ENCODE peak calls at places on chromosomes 1 and 21, in eight cellular contexts. M is HCT116, F is GM12878, W is K562, K is SK-N-SH, C is HepG2, I is H1, E is SK-N-MC. D is an unnamed sample.

GRCh38 chr1:109161836-109162606 is 48.1 kb downstream of the ELAPOR1 start:
- DNase-seq in M (no peak), F (peak), W (no peak), K (no peak), C (no peak), I (no peak), E (peak), D (no peak)

GRCh38 chr21:34336756-34337391 is 26.9 kb upstream of the KCNE2 start:
- DNase-seq in M (no peak), F (no peak), W (no peak), K (no peak), C (no peak), I (peak), E (no peak), D (peak)

GRCh38 chr1:170153417-170153816 is 7.7 kb downstream of the NTMT2 start:
- DNase-seq in M (no peak), F (no peak), W (no peak), K (no peak), C (no peak), I (no peak), E (no peak), D (no peak)

GRCh38 chr1:236168716-236169429 is 26.5 kb downstream of the GPR137B start:
- DNase-seq in M (no peak), F (no peak), W (peak), K (no peak), C (peak), I (peak), E (no peak), D (peak)

GRCh38 chr21:45794040-45794439 is 150.5 kb downstream of the PCBP3 start:
- DNase-seq in M (no peak), F (no peak), W (no peak), K (no peak), C (no peak), I (no peak), E (no peak), D (no peak)

GRCh38 chr1:11796036-11796828 is 9.5 kb downstream of the MTHFR start:
- DNase-seq in M (no peak), F (no peak), W (peak), K (no peak), C (no peak), I (no peak), E (no peak), D (peak)

GRCh38 chr1:156935719-156936118 is 15.3 kb downstream of the LRRC71 start:
- DNase-seq in M (no peak), F (no peak), W (no peak), K (no peak), C (no peak), I (no peak), E (no peak), D (no peak)

GRCh38 chr1:240237305-240237721 is 145.6 kb downstream of the FMN2 start:
- DNase-seq in M (no peak), F (no peak), W (no peak), K (peak), C (no peak), I (no peak), E (no peak), D (no peak)

GRCh38 chr1:55131801-55132200 is 83.4 kb downstream of the USP24 start:
- DNase-seq in M (no peak), F (no peak), W (no peak), K (no peak), C (no peak), I (no peak), E (no peak), D (peak)

GRCh38 chr1:48227165-48228013 is 4.9 kb downstream of the SLC5A9 start:
- DNase-seq in M (no peak), F (no peak), W (no peak), K (no peak), C (no peak), I (no peak), E (no peak), D (no peak)

GRCh38 chr1:60703155-60703554 is 379.2 kb upstream of the NFIA start:
- DNase-seq in M (no peak), F (no peak), W (no peak), K (no peak), C (no peak), I (no peak), E (no peak), D (no peak)

GRCh38 chr1:175152006-175152652 is 40.4 kb downstream of the KIAA0040 start:
- DNase-seq in M (peak), F (no peak), W (peak), K (peak), C (peak), I (peak), E (no peak), D (peak)

GRCh38 chr1:34925730-34926129 is 3.7 kb downstream of the DLGAP3 start:
- DNase-seq in M (no peak), F (no peak), W (no peak), K (no peak), C (no peak), I (no peak), E (no peak), D (no peak)

GRCh38 chr1:64601207-64601606 is 131.3 kb downstream of the CACHD1 start:
- DNase-seq in M (no peak), F (no peak), W (no peak), K (peak), C (no peak), I (no peak), E (no peak), D (no peak)

GRCh38 chr1:2796890-2797740 is 4.4 kb downstream of the TTC34 start:
- DNase-seq in M (no peak), F (no peak), W (no peak), K (no peak), C (no peak), I (no peak), E (no peak), D (no peak)

GRCh38 chr1:222889445-222889844 is 74.6 kb downstream of the DISP1 start:
- DNase-seq in M (no peak), F (no peak), W (no peak), K (peak), C (no peak), I (no peak), E (peak), D (peak)

GRCh38 chr1:179079113-179079761 is 2.6 kb upstream of the TOR3A start:
- DNase-seq in M (peak), F (no peak), W (peak), K (peak), C (peak), I (no peak), E (peak), D (peak)

GRCh38 chr1:18535391-18536210 is 54.9 kb downstream of the KLHDC7A start:
- DNase-seq in M (no peak), F (no peak), W (no peak), K (no peak), C (no peak), I (peak), E (no peak), D (no peak)

GRCh38 chr1:108077991-108078390 is 113.0 kb upstream of the VAV3 start:
- DNase-seq in M (no peak), F (no peak), W (no peak), K (no peak), C (no peak), I (no peak), E (no peak), D (no peak)

GRCh38 chr1:200036616-200037270 is 9.2 kb downstream of the NR5A2 start:
- DNase-seq in M (no peak), F (no peak), W (no peak), K (no peak), C (no peak), I (peak), E (no peak), D (no peak)

GRCh38 chr1:231750818-231751623 is 124.4 kb downstream of the DISC1 start:
- DNase-seq in M (no peak), F (no peak), W (no peak), K (no peak), C (no peak), I (no peak), E (no peak), D (no peak)

GRCh38 chr1:37152491-37152890 is 118.2 kb upstream of the GRIK3 start:
- DNase-seq in M (no peak), F (no peak), W (no peak), K (no peak), C (no peak), I (no peak), E (no peak), D (no peak)

GRCh38 chr1:67700692-67701410 is 15.8 kb downstream of the GADD45A start:
- DNase-seq in M (peak), F (no peak), W (peak), K (peak), C (peak), I (no peak), E (no peak), D (peak)

DNA sequence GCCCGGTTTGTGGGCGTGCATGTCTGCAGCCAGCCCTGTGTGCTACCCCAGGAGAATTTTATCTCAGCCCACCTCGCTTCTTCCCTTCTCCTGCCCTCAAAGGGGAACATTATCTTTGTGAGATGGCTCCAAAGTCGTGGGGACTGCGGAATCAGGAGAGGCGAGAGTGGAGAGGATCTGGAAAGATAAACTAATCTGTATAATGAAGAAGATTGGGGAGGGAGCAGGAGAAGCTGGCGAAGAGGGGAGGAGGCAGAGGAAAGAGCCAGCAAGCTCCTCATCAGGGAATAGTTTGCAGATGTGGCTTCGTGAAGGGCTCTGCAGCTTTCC is 310.3 kb downstream of the MATN1 start:
- DNase-seq in M (no peak), F (no peak), W (no peak), K (no peak), C (no peak), I (peak), E (no peak), D (no peak)
- TF ChIP-seq POLR2AphosphoS5 in M (no peak), F (no peak), W (no peak), K (no peak), C (no peak), I (no peak), E (no peak), D (no peak)

DNA sequence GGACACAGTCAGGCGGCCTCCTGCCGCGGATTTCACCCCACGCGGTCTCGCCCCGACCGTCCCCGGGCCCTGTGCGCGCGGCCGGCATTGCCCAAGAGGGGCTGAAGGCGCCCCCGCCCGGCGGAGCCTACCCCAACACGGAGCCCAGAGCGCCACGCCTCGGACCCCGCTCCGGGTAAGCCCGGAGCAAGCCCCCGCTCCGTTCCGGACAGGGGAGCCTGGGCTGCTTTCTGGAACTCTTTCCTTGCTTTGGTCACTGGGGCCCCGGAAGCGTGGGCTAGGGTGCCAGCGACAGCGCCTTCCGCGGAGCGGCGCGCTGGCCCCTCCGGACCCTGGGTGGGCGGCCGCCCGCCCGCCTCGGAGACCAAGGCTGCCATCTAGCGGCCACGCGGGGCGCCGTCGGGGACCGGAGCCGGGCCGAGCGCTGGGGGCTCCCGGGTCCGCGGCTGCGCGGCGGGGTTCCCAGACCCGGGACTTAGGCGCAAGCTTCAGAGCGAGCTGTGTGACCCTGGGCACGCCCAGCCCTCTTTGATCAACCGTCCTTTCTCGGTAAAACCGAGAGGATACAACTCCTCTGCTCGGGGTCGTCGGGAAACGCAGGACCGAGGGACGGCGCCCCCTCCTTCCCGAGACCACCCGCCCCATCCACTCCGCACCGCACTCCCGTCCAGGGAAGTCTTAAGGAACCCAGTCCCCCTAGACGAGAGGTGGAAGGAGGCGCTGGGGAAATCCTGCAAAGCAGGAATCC is 41.4 kb downstream of the RRAGC start:
- DNase-seq in M (no peak), F (no peak), W (peak), K (peak), C (no peak), I (peak), E (no peak), D (no peak)
- H3K9ac ChIP-seq in M (no peak), F (no peak), W (peak), K (no peak), C (peak), I (no peak), E (no peak), D (no peak)

DNA sequence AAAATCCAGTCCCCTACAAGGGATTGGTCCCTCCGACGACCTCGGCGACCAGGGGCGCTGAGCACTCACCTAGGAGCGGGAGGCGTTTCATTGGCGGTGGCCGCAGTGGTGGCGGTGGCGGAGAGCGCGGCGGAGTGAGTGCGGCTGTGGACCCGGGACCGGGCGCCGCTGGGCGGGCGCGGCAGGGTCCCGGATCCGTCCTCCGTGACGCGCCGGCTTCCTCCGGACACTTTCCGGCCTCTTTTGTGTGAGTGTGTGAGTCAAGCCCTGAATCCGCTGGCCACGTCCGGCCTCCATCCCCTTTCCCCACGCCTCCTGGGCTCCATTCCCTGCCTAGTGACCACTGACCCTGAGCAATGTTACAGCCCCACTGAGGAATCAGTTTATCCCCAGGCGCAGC is at the start of gene ADGRL4:
- DNase-seq in M (no peak), F (no peak), W (no peak), K (no peak), C (no peak), I (peak), E (no peak), D (peak)
- TF ChIP-seq POLR2AphosphoS5 in M (no peak), F (no peak), W (no peak), K (no peak), C (no peak), I (no peak), E (no peak), D (peak)

GRCh38 chr1:242447682-242448081 is 76.8 kb downstream of the PLD5 start:
- DNase-seq in M (no peak), F (no peak), W (no peak), K (no peak), C (no peak), I (no peak), E (no peak), D (no peak)

GRCh38 chr1:242452573-242452972 is 71.9 kb downstream of the PLD5 start:
- DNase-seq in M (no peak), F (no peak), W (no peak), K (no peak), C (no peak), I (no peak), E (no peak), D (no peak)

GRCh38 chr1:242455052-242455361 is 69.5 kb downstream of the PLD5 start:
- DNase-seq in M (no peak), F (no peak), W (no peak), K (no peak), C (no peak), I (no peak), E (no peak), D (no peak)

GRCh38 chr1:242454262-242455051 is 70.0 kb downstream of the PLD5 start:
- DNase-seq in M (peak), F (no peak), W (peak), K (peak), C (peak), I (no peak), E (peak), D (peak)

GRCh38 chr1:242449211-242449610 is 75.3 kb downstream of the PLD5 start:
- DNase-seq in M (no peak), F (no peak), W (no peak), K (peak), C (no peak), I (no peak), E (no peak), D (no peak)
- H3K9ac ChIP-seq in M (no peak), F (no peak), W (no peak), K (no peak), C (no peak), I (no peak), E (no peak), D (no peak)

DNA sequence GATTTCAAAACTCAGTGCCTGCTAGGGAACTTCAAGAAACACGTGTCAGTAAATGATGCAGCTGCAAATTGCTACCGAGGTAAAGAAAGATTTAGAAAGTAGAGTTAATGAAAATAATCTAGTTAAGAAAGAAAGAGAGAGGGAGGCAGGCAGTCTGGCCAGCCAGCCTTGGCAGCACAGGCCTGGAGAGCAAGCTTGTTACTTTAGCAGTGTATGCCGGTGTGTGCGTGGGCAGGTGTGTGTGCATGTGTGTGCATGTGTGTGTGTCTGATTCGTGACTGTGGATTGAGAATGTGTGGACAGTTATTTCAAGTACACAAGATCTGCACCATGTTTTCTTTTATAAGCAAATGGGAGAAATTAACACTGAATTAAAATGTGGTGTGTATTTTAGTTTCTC is 211.6 kb downstream of the DSCAM start:
- DNase-seq in M (no peak), F (no peak), W (no peak), K (no peak), C (no peak), I (no peak), E (no peak), D (no peak)
- TF ChIP-seq POLR2AphosphoS5 in M (no peak), F (no peak), W (no peak), K (no peak), C (no peak), I (no peak), E (no peak), D (no peak)

DNA sequence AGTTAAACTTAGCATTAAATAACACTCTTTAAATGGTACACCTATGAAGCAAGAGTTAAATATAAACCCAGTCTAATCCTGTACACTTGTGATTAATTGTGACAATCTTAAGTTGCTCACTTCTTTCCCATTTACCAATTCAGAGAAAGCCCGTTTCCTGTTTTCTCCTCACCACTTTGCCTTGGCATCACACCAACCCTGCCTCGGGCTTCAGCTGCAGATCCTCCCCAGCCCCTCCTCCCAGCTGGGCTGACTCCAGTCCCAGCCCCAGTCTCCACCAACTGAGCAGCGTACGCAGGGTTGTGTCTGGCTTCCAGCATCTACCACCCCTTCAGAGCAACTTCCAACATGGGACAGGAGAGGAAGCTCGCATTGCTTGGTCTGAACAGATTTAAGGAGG is 4.1 kb downstream of the PYCR2 start:
- DNase-seq in M (no peak), F (peak), W (no peak), K (peak), C (no peak), I (no peak), E (peak), D (peak)
- H3K9ac ChIP-seq in M (no peak), F (no peak), W (no peak), K (no peak), C (no peak), I (no peak), E (no peak), D (no peak)

GRCh38 chr1:76784502-76784901 is 82.8 kb upstream of the ST6GALNAC5 start:
- DNase-seq in M (no peak), F (no peak), W (no peak), K (no peak), C (no peak), I (no peak), E (no peak), D (no peak)

GRCh38 chr1:76781447-76781846 is 85.8 kb upstream of the ST6GALNAC5 start:
- DNase-seq in M (no peak), F (no peak), W (no peak), K (no peak), C (no peak), I (no peak), E (no peak), D (no peak)

GRCh38 chr1:76786232-76786631 is 81.0 kb upstream of the ST6GALNAC5 start:
- DNase-seq in M (no peak), F (no peak), W (no peak), K (no peak), C (no peak), I (no peak), E (no peak), D (peak)

GRCh38 chr1:76782777-76783176 is 84.5 kb upstream of the ST6GALNAC5 start:
- DNase-seq in M (no peak), F (no peak), W (no peak), K (no peak), C (no peak), I (no peak), E (no peak), D (no peak)
- TF ChIP-seq POLR2AphosphoS5 in M (no peak), F (no peak), W (no peak), K (no peak), C (no peak), I (no peak), E (no peak), D (no peak)

GRCh38 chr21:41763996-41764395 is 2.9 kb downstream of the RIPK4 start:
- DNase-seq in M (no peak), F (no peak), W (no peak), K (no peak), C (no peak), I (no peak), E (no peak), D (no peak)

GRCh38 chr21:41764558-41765392 is 2.1 kb downstream of the RIPK4 start:
- DNase-seq in M (no peak), F (no peak), W (no peak), K (no peak), C (peak), I (no peak), E (no peak), D (no peak)

GRCh38 chr21:41766051-41766882 is 585 bp downstream of the RIPK4 start:
- DNase-seq in M (no peak), F (no peak), W (no peak), K (no peak), C (no peak), I (peak), E (no peak), D (no peak)

GRCh38 chr21:41766883-41767605 is at the start of gene RIPK4:
- DNase-seq in M (peak), F (peak), W (no peak), K (peak), C (peak), I (peak), E (no peak), D (no peak)

DNA sequence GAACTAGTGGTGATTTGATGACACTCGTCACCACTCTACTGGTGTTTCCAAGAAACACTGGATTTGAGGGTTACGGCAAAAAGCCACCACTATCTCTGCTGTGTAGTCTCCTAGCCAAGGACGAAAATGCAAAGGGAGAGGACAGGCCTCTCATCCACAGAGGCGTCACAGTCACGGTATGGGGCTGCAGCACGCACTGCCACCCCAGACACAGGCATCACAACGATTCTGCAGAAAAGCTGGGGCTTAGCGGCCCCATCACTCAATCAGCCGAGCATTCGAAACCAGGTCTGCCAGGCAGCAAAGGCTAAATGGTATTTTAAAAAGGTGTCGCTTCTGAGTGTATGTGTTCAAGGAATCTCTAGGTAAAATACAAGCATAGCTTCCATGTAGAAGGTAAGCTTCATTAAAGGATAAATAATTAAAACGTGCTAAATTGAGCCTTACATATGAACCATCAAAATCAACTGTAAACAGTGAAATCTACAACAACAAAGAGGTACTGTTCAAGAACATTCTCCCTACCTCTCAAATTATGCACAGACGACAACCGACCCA is 1.4 kb downstream of the RIPK4 start:
- DNase-seq in M (no peak), F (no peak), W (no peak), K (no peak), C (no peak), I (no peak), E (no peak), D (no peak)
- H3K9ac ChIP-seq in M (peak), F (no peak), W (no peak), K (no peak), C (peak), I (no peak), E (peak), D (no peak)